ENCODE peak calls at places on chromosomes 16 and 17, in five cellular contexts. Q is CD8-positive, alpha-beta T cell; B is T-cell; D is IMR-90; C is LHCN-M2. R is an unnamed sample.

GRCh38 chr17:63247706-63248105 is 198.4 kb downstream of the CYB561 start:
- DNase-seq in C (peak), Q (no peak), B (no peak), D (no peak), R (no peak)

GRCh38 chr17:80782536-80783427 is 208.9 kb upstream of the CHMP6 start:
- DNase-seq in Q (peak), C (peak), D (peak), B (peak), R (peak)

GRCh38 chr16:48556913-48557351 is 53.0 kb downstream of the N4BP1 start:
- DNase-seq in Q (no peak), C (peak), B (no peak), D (peak), R (no peak)

GRCh38 chr17:64240741-64241347 is 22.2 kb downstream of the TEX2 start:
- DNase-seq in C (peak), Q (no peak), B (no peak), D (peak), R (no peak)

GRCh38 chr16:569445-570254 is at the start of gene PIGQ:
- DNase-seq in B (peak), Q (peak), D (peak), C (peak), R (peak)

GRCh38 chr16:84618428-84619102 is 687 bp upstream of the COTL1 start:
- DNase-seq in D (peak), Q (no peak), B (no peak), C (peak), R (no peak)

GRCh38 chr17:66260265-66260664 is 31.1 kb upstream of the APOH start:
- DNase-seq in D (no peak), B (no peak), Q (no peak), C (no peak), R (no peak)

GRCh38 chr16:15644306-15644961 is 1.5 kb upstream of the MARF1 start:
- DNase-seq in B (no peak), C (peak), Q (no peak), D (no peak), R (no peak)

GRCh38 chr17:63800783-63801182 is 26.4 kb upstream of the PSMC5 start:
- DNase-seq in B (no peak), D (no peak), Q (no peak), C (no peak), R (no peak)

GRCh38 chr17:20008242-20009051 is 712 bp upstream of the SPECC1 start:
- DNase-seq in B (peak), Q (no peak), D (no peak), C (no peak), R (no peak)

GRCh38 chr17:35103271-35103670 is 16.4 kb downstream of the RAD51D start:
- DNase-seq in C (no peak), B (no peak), D (no peak), Q (no peak), R (no peak)

GRCh38 chr16:30619643-30620042 is 9.5 kb upstream of the ZNF689 start:
- DNase-seq in Q (no peak), C (no peak), D (no peak), B (no peak), R (no peak)

GRCh38 chr17:66533572-66533971 is 231.2 kb downstream of the PRKCA start:
- DNase-seq in C (no peak), B (no peak), Q (no peak), D (peak), R (no peak)

GRCh38 chr17:75707096-75707720 is 14.1 kb upstream of the ITGB4 start:
- DNase-seq in Q (no peak), B (no peak), C (no peak), D (no peak), R (no peak)

GRCh38 chr17:60305141-60305540 is 86.8 kb downstream of the USP32 start:
- DNase-seq in C (no peak), Q (no peak), B (peak), D (no peak), R (no peak)

GRCh38 chr16:89358030-89359005 is 132.0 kb downstream of the ANKRD11 start:
- DNase-seq in Q (peak), B (peak), D (no peak), C (no peak), R (no peak)

GRCh38 chr16:6095414-6095813 is 997.8 kb upstream of the EEF2KMT start:
- DNase-seq in Q (no peak), C (no peak), D (no peak), B (no peak), R (no peak)

GRCh38 chr16:85428899-85429775 is 184.0 kb upstream of the GSE1 start:
- DNase-seq in D (no peak), C (no peak), Q (no peak), B (no peak), R (no peak)

GRCh38 chr17:74159226-74159840 is 44.1 kb upstream of the RPL38 start:
- DNase-seq in D (no peak), C (no peak), B (no peak), Q (no peak), R (no peak)

GRCh38 chr16:9681556-9681955 is 500.7 kb downstream of the GRIN2A start:
- DNase-seq in B (no peak), C (no peak), D (no peak), Q (no peak), R (no peak)

GRCh38 chr16:380837-381787 is 666 bp downstream of the PGAP6 start:
- DNase-seq in D (peak), C (no peak), Q (no peak), B (no peak), R (no peak)

GRCh38 chr17:61599608-61600007 is 8.6 kb upstream of the NACA2 start:
- DNase-seq in B (no peak), Q (no peak), D (no peak), C (no peak), R (no peak)

GRCh38 chr17:933168-934083 is 46.1 kb downstream of the NXN start:
- DNase-seq in B (no peak), C (peak), Q (no peak), D (peak), R (no peak)

GRCh38 chr17:63929860-63930766 is 2.0 kb downstream of the CD79B start:
- DNase-seq in D (no peak), Q (no peak), C (no peak), B (no peak), R (no peak)

GRCh38 chr17:30253316-30253715 is 17.8 kb upstream of the SLC6A4 start:
- DNase-seq in B (no peak), C (no peak), D (no peak), Q (no peak), R (no peak)

GRCh38 chr16:2163211-2163881 is 7.8 kb downstream of the TRAF7 start:
- DNase-seq in D (no peak), B (no peak), C (peak), Q (no peak), R (peak)

GRCh38 chr16:24978370-24978914 is 36.7 kb downstream of the ARHGAP17 start:
- DNase-seq in C (peak), D (no peak), Q (no peak), B (no peak), R (no peak)

GRCh38 chr16:47965439-47965838 is 190.4 kb downstream of the ABCC12 start:
- DNase-seq in Q (no peak), B (no peak), D (peak), C (peak), R (no peak)

GRCh38 chr16:85615014-85615851 is 2.1 kb downstream of the GSE1 start:
- DNase-seq in C (no peak), Q (peak), B (no peak), D (no peak), R (peak)